ENCODE peak calls at places on chromosomes 13 and 19, in five cellular contexts. R, P, Z, G and V are unnamed samples.

GRCh38 chr19:19860756-19861390 is 4.8 kb upstream of the ZNF253 start:
- DNase-seq in G (peak), R (no peak), P (no peak), Z (no peak), V (no peak)

GRCh38 chr13:46160065-46160464 is 21.9 kb downstream of the LCP1 start:
- DNase-seq in G (no peak), R (no peak), Z (no peak), P (no peak), V (no peak)

GRCh38 chr19:43777163-43777700 is 3.5 kb downstream of the KCNN4 start:
- DNase-seq in R (peak), P (no peak), Z (no peak), G (no peak), V (no peak)

GRCh38 chr19:7257148-7258041 is 36.8 kb downstream of the INSR start:
- DNase-seq in R (peak), G (peak), P (no peak), Z (peak), V (no peak)

GRCh38 chr13:105929486-105929885 is 606.0 kb downstream of the EFNB2 start:
- DNase-seq in P (no peak), Z (no peak), G (no peak), R (no peak), V (no peak)

GRCh38 chr13:61255035-61255796 is 160.4 kb downstream of the PCDH20 start:
- DNase-seq in R (peak), G (no peak), P (no peak), Z (no peak), V (no peak)

GRCh38 chr13:94154362-94154761 is 325.1 kb downstream of the DCT start:
- DNase-seq in P (no peak), G (no peak), R (peak), Z (peak), V (no peak)

GRCh38 chr13:102978168-102978567 is 88.0 kb downstream of the SLC10A2 start:
- DNase-seq in G (no peak), Z (peak), P (no peak), R (peak), V (no peak)

GRCh38 chr19:30719189-30719990 is 347.2 kb downstream of the ZNF536 start:
- DNase-seq in Z (peak), P (no peak), R (peak), G (peak), V (peak)

GRCh38 chr13:33279898-33280549 is 5.5 kb downstream of the STARD13 start:
- DNase-seq in P (no peak), Z (peak), G (no peak), R (peak), V (no peak)

GRCh38 chr13:36193151-36193855 is 21.1 kb downstream of the SOHLH2 start:
- DNase-seq in Z (peak), G (no peak), P (no peak), R (peak), V (no peak)

GRCh38 chr13:83943530-83944279 is 61.4 kb upstream of the SLITRK1 start:
- DNase-seq in R (no peak), G (no peak), P (no peak), Z (no peak), V (no peak)

GRCh38 chr19:18644144-18645034 is 7.6 kb downstream of the KLHL26 start:
- DNase-seq in Z (peak), R (peak), G (no peak), P (peak), V (no peak)

GRCh38 chr13:44768775-44769578 is 192.8 kb upstream of the TSC22D1 start:
- DNase-seq in Z (peak), G (no peak), P (no peak), R (peak), V (no peak)

GRCh38 chr13:112968910-112969691 is at the start of gene MCF2L:
- DNase-seq in P (no peak), G (no peak), R (peak), Z (peak), V (no peak)

GRCh38 chr13:92187378-92187989 is 789.1 kb downstream of the GPC5 start:
- DNase-seq in G (no peak), P (no peak), Z (peak), R (peak), V (no peak)

GRCh38 chr19:30062331-30063183 is 120.5 kb downstream of the URI1 start:
- DNase-seq in R (no peak), Z (no peak), P (no peak), G (no peak), V (peak)

GRCh38 chr19:55459950-55460657 is 1.3 kb downstream of the ISOC2 start:
- DNase-seq in R (peak), Z (peak), G (no peak), P (no peak), V (no peak)

GRCh38 chr13:109874444-109874920 is 88.1 kb upstream of the IRS2 start:
- DNase-seq in R (no peak), Z (no peak), G (no peak), P (no peak), V (no peak)

GRCh38 chr13:23558675-23559536 is 11.3 kb upstream of the TNFRSF19 start:
- DNase-seq in R (peak), P (no peak), Z (peak), G (no peak), V (no peak)